ENCODE peak calls at places on chromosome 16, in ten cellular contexts. P is hepatocyte; O is CD4-positive, alpha-beta T cell; R is OCI-LY7; T is cardiac fibroblast; Z is HFFc6; Q is GM13976; D is heart left ventricle; M is endothelial cell; V is tibial artery. I is an unnamed sample.

GRCh38 chr16:19704321-19705130 is 13.5 kb downstream of the KNOP1 start:
- DNase-seq in P (peak; percentile 43), O (no peak), R (no peak), T (peak; percentile 63), Z (peak; percentile 46), Q (no peak), D (no peak), M (no peak), V (no peak), I (peak; percentile 61)

GRCh38 chr16:82384017-82384416 is 214.0 kb upstream of the MPHOSPH6 start:
- DNase-seq in P (no peak), O (no peak), R (no peak), T (no peak), Z (no peak), Q (no peak), D (no peak), M (no peak), V (no peak), I (no peak)

GRCh38 chr16:57541754-57542435 is 548 bp upstream of the ADGRG5 start:
- DNase-seq in P (no peak), O (no peak), R (no peak), T (no peak), Z (no peak), Q (peak; percentile 9), D (no peak), M (no peak), V (peak; percentile 44), I (no peak)

GRCh38 chr16:1146409-1146808 is 6.5 kb upstream of the CACNA1H start:
- DNase-seq in P (no peak), O (no peak), R (peak; percentile 10), T (no peak), Z (no peak), Q (no peak), D (no peak), M (no peak), V (no peak), I (no peak)

GRCh38 chr16:57732011-57732410 is 3.6 kb upstream of the KATNB1 start:
- DNase-seq in P (no peak), O (no peak), R (no peak), T (peak; percentile 70), Z (peak; percentile 57), Q (no peak), D (no peak), M (no peak), V (no peak), I (no peak)

GRCh38 chr16:54946909-54947308 is 16.2 kb downstream of the IRX5 start:
- DNase-seq in P (no peak), O (no peak), R (no peak), T (no peak), Z (no peak), Q (no peak), D (no peak), M (no peak), V (no peak), I (no peak)

GRCh38 chr16:89409161-89409711 is 81.1 kb downstream of the ANKRD11 start:
- DNase-seq in P (peak; percentile 50), O (peak; percentile 59), R (no peak), T (peak; percentile 24), Z (peak; percentile 67), Q (no peak), D (no peak), M (no peak), V (no peak), I (no peak)

GRCh38 chr16:24925163-24925562 is 79.4 kb downstream of the SLC5A11 start:
- DNase-seq in P (no peak), O (no peak), R (no peak), T (no peak), Z (no peak), Q (no peak), D (no peak), M (no peak), V (no peak), I (no peak)

GRCh38 chr16:87724490-87725291 is 41.1 kb downstream of the KLHDC4 start:
- DNase-seq in P (no peak), O (peak; percentile 10), R (peak; percentile 89), T (no peak), Z (no peak), Q (no peak), D (no peak), M (no peak), V (no peak), I (no peak)

GRCh38 chr16:642189-643049 is 791 bp downstream of the MCRIP2 start:
- DNase-seq in P (peak; percentile 82), O (no peak), R (peak; percentile 60), T (no peak), Z (no peak), Q (peak; percentile 74), D (peak; percentile 75), M (no peak), V (no peak), I (peak; percentile 83)

GRCh38 chr16:1556254-1556653 is 22.8 kb downstream of the TMEM204 start:
- DNase-seq in P (no peak), O (no peak), R (no peak), T (no peak), Z (no peak), Q (no peak), D (no peak), M (no peak), V (no peak), I (peak; percentile 74)

GRCh38 chr16:48383204-48383876 is 1.9 kb downstream of the SIAH1 start:
- DNase-seq in P (no peak), O (no peak), R (no peak), T (peak; percentile 57), Z (no peak), Q (no peak), D (no peak), M (no peak), V (no peak), I (no peak)

GRCh38 chr16:55232822-55233221 is 91.2 kb upstream of the IRX6 start:
- DNase-seq in P (no peak), O (no peak), R (no peak), T (no peak), Z (no peak), Q (no peak), D (no peak), M (no peak), V (no peak), I (no peak)

GRCh38 chr16:53872248-53873221 is 168.6 kb downstream of the FTO start:
- DNase-seq in P (no peak), O (no peak), R (no peak), T (peak; percentile 37), Z (peak; percentile 74), Q (no peak), D (no peak), M (no peak), V (no peak), I (no peak)

GRCh38 chr16:6165330-6165984 is 1067.9 kb upstream of the EEF2KMT start:
- DNase-seq in P (no peak), O (no peak), R (no peak), T (no peak), Z (peak; percentile 7), Q (no peak), D (no peak), M (no peak), V (no peak), I (no peak)
- TF ChIP-seq CTCF in P (peak; percentile 37), O (no peak), R (peak; percentile 38), T (no peak), Z (peak; percentile 70), Q (no peak), D (no peak), M (peak; percentile 58), V (no peak), I (no peak)

GRCh38 chr16:67679935-67680897 is 13.6 kb downstream of the C16orf86 start:
- DNase-seq in P (no peak), O (no peak), R (no peak), T (no peak), Z (no peak), Q (no peak), D (no peak), M (no peak), V (no peak), I (no peak)

GRCh38 chr16:67683767-67684166 is 17.2 kb downstream of the C16orf86 start:
- DNase-seq in P (no peak), O (no peak), R (no peak), T (no peak), Z (peak; percentile 28), Q (no peak), D (no peak), M (no peak), V (no peak), I (no peak)

DNA sequence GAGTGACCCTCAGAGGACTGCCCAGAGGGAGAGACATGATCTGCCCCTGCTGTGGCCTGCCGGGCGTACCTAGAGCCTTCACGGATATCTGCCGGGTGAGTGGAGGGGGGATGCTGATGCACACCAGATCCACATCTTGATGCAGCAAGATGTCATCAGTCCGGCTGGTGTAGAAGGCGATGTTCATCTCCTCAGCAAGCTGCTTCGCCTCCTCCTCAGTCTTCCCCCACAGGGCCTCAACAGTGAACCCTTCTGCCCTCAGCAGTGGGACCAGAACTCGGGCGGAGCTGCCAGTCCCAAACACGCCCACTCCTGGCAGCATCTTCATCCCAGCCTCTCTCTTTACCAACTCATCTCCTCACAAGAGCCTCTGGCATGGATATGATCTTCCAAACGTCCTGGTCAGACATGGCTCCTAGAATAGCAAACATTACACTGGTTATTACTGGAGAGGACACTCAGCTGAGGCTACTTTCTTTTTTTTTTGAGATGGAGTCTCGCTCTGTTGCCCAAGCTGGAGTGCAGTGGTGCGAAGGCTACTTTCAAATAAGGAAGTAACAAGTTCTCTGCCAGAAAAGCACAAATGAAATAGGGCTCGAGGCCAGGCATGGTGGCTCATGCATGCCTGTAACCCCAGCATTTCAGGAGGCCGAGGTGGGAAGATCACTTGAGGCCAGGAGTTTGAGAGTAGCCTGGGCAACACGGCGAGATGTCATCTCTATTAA is 18.9 kb downstream of the C16orf86 start:
- DNase-seq in P (no peak), O (no peak), R (peak; percentile 67), T (no peak), Z (no peak), Q (peak; percentile 29), D (no peak), M (no peak), V (no peak), I (no peak)
- TF ChIP-seq CTCF in P (no peak), O (no peak), R (no peak), T (no peak), Z (no peak), Q (no peak), D (no peak), M (no peak), V (no peak), I (no peak)

DNA sequence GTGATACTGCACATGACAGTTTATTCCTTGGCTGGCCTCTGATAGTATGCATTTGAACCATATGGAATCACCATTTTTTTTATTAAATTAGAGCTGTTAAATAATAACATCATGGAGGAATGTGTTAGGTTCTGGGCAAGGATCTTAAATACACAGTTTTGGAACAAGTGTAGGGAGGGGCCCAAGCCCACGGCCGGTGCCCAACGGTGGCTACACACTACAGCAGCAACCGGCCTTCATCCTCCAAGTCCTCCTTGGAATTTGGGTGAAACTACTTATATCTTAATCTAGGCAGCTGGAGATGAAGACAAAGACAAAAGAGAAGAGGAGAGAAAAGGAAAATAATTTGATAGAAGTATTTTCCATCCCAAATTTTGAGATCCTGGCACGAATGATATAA is 35.6 kb downstream of the ZFHX3 start:
- DNase-seq in P (no peak), O (no peak), R (no peak), T (no peak), Z (no peak), Q (no peak), D (no peak), M (no peak), V (peak; percentile 41), I (no peak)
- TF ChIP-seq CTCF in P (no peak), O (no peak), R (no peak), T (no peak), Z (no peak), Q (no peak), D (no peak), M (no peak), V (no peak), I (no peak)

GRCh38 chr16:2883027-2883846 is at the start of gene FLYWCH2:
- DNase-seq in P (peak; percentile 98), O (peak; percentile 100), R (peak; percentile 97), T (peak; percentile 98), Z (peak; percentile 94), Q (peak; percentile 97), D (peak; percentile 99), M (peak; percentile 100), V (peak; percentile 99), I (peak; percentile 99)
- TF ChIP-seq CTCF in P (peak; percentile 12), O (no peak), R (no peak), T (no peak), Z (peak; percentile 44), Q (no peak), D (no peak), M (peak; percentile 29), V (peak; percentile 22), I (no peak)